ENCODE peak calls at places on chromosomes 11 and 22, in ten cellular contexts. Q is H1, X is endothelial cell of umbilical vein, W is HCT116, P is stomach, J is sigmoid colon, F is suprapubic skin, B is breast epithelium, I is GM12878, V is transverse colon. N is an unnamed sample.

GRCh38 chr11:12797996-12798395 is 123.8 kb downstream of the TEAD1 start:
- DNase-seq in Q (no peak), X (no peak), W (no peak), P (no peak), J (no peak), F (no peak), B (no peak), I (no peak), V (no peak), N (no peak)

GRCh38 chr22:42743501-42743991 is 22.9 kb upstream of the A4GALT start:
- DNase-seq in Q (no peak), X (peak; percentile 34), W (no peak), P (no peak), J (peak; percentile 95), F (peak; percentile 92), B (no peak), I (no peak), V (peak; percentile 58), N (peak; percentile 84)

GRCh38 chr11:117830674-117831351 is 6.3 kb upstream of the FXYD2 start:
- DNase-seq in Q (no peak), X (no peak), W (no peak), P (peak; percentile 25), J (peak; percentile 44), F (no peak), B (no peak), I (no peak), V (peak; percentile 4), N (peak; percentile 65)

GRCh38 chr11:65290448-65291165 is 24.1 kb upstream of the CDC42EP2 start:
- DNase-seq in Q (no peak), X (peak; percentile 87), W (no peak), P (peak; percentile 77), J (peak; percentile 99), F (peak; percentile 95), B (no peak), I (peak; percentile 69), V (peak; percentile 84), N (peak; percentile 87)

GRCh38 chr11:2825886-2826678 is 59.5 kb downstream of the CDKN1C start:
- DNase-seq in Q (peak; percentile 31), X (peak; percentile 61), W (no peak), P (no peak), J (peak; percentile 96), F (peak; percentile 88), B (peak; percentile 67), I (no peak), V (peak; percentile 63), N (no peak)

GRCh38 chr22:33529424-33530113 is 390.7 kb downstream of the LARGE1 start:
- DNase-seq in Q (no peak), X (no peak), W (no peak), P (no peak), J (no peak), F (no peak), B (no peak), I (no peak), V (no peak), N (no peak)

GRCh38 chr11:36672815-36673450 is 74.9 kb upstream of the RAG2 start:
- DNase-seq in Q (no peak), X (peak; percentile 53), W (peak; percentile 38), P (no peak), J (no peak), F (no peak), B (no peak), I (no peak), V (no peak), N (no peak)

GRCh38 chr11:4982678-4983077 is 12.0 kb upstream of the OR51L1 start:
- DNase-seq in Q (no peak), X (no peak), W (no peak), P (no peak), J (no peak), F (no peak), B (no peak), I (no peak), V (no peak), N (no peak)

GRCh38 chr22:32245042-32245441 is 10.1 kb downstream of the SLC5A4 start:
- DNase-seq in Q (no peak), X (no peak), W (no peak), P (no peak), J (no peak), F (no peak), B (no peak), I (peak; percentile 5), V (no peak), N (no peak)

GRCh38 chr22:30327864-30328345 is 1.2 kb upstream of the TBC1D10A start:
- DNase-seq in Q (no peak), X (no peak), W (peak; percentile 27), P (no peak), J (no peak), F (no peak), B (no peak), I (no peak), V (no peak), N (no peak)

GRCh38 chr11:117907276-117908110 is 21.7 kb downstream of the TMPRSS13 start:
- DNase-seq in Q (peak; percentile 64), X (peak; percentile 94), W (peak; percentile 94), P (peak; percentile 68), J (peak; percentile 92), F (peak; percentile 89), B (peak; percentile 68), I (peak; percentile 54), V (peak; percentile 88), N (peak; percentile 85)

DNA sequence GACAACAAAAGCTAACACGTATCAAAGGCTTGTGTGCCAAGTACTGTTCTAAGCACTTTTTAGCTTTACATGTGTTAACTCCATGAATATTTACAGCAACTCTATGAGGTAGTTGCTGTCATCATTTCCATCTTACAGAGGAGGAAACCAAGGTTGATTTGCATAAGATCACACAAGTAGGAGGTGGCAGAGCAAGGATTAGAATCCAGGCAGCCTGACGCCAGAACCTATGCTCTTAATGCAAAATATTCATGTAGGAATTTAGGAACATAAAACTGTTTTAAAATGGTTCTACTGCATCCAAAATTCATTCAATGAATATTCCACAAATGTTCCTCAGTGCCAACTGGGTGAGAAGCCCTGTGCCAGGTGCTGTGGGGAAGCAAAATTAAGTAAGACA is 86.0 kb upstream of the ARHGAP20 start:
- DNase-seq in Q (no peak), X (no peak), W (no peak), P (no peak), J (no peak), F (no peak), B (no peak), I (no peak), V (no peak), N (no peak)
- TF ChIP-seq CTCF in Q (no peak), X (no peak), W (no peak), P (no peak), J (no peak), F (no peak), B (no peak), I (no peak), V (no peak), N (no peak)

GRCh38 chr22:46592390-46592872 is 27.8 kb upstream of the GRAMD4 start:
- DNase-seq in Q (no peak), X (peak; percentile 37), W (no peak), P (no peak), J (peak; percentile 70), F (no peak), B (no peak), I (no peak), V (peak; percentile 71), N (peak; percentile 92)
- TF ChIP-seq POLR2A in Q (no peak), X (no peak), W (no peak), P (no peak), J (no peak), F (no peak), B (no peak), I (no peak), V (no peak), N (no peak)

GRCh38 chr22:26442086-26442756 is 13.2 kb downstream of the ASPHD2 start:
- DNase-seq in Q (no peak), X (no peak), W (no peak), P (no peak), J (no peak), F (no peak), B (no peak), I (no peak), V (no peak), N (no peak)
- TF ChIP-seq POLR2AphosphoS5 in Q (no peak), X (no peak), W (no peak), P (no peak), J (no peak), F (no peak), B (no peak), I (no peak), V (no peak), N (no peak)

GRCh38 chr11:124470516-124471231 is 25.2 kb upstream of the OR8B8 start:
- DNase-seq in Q (no peak), X (peak; percentile 8), W (no peak), P (no peak), J (no peak), F (no peak), B (no peak), I (no peak), V (no peak), N (no peak)
- TF ChIP-seq CTCF in Q (no peak), X (no peak), W (no peak), P (no peak), J (no peak), F (no peak), B (no peak), I (no peak), V (no peak), N (no peak)

DNA sequence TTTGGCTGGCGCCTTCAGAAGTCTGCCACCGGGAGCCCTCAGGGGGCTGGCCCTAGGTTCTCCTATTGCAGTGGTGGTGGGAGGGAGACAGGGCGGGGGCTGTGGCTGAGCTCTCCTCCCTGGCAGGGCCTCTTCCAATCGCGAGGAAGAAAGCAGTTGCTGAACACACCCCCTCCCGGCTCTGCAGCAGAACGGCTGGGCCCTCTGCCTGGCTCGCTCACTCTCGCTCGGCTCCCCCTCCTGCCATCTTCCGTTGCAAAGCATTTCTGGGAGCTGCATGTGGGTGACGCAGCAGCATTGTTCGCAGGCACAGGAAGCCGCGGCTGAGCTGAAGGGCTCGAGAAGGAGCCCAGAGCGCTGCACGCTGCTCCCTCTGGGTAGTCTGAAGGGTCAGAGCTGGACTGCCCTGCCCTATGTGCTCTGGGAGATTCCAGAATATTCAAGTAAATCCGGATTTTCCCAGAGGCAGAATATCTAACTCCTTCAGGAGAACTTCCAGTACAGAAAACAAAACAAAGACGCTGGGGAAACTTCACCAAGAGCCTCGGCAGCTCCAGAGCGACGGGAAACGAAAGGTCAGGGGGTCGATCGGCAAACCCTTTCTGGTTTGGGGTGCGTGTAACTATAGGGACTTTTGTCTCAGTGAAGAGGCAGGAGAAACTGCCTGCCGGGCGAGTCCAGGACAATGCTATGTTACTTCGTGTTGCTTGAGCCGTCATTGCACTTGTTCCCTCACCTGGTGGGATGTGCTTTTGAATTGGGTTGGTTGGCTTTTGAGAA is 26.3 kb upstream of the GRK2 start:
- DNase-seq in Q (peak; percentile 98), X (peak; percentile 100), W (peak; percentile 93), P (peak; percentile 96), J (peak; percentile 99), F (peak; percentile 97), B (peak; percentile 97), I (peak; percentile 93), V (peak; percentile 97), N (peak; percentile 98)
- TF ChIP-seq POLR2A in Q (peak; percentile 95), X (peak; percentile 99), W (peak; percentile 95), P (no peak), J (peak; percentile 86), F (peak; percentile 87), B (peak; percentile 84), I (peak; percentile 96), V (peak; percentile 98), N (peak; percentile 98)